ENCODE peak calls at places on chromosome 21, in six cellular contexts. B, M, X, C, G and U are unnamed samples.

GRCh38 chr21:35048706-35049617 is at the start of gene RUNX1:
- DNase-seq in C (peak; percentile 74), M (no peak), B (peak; percentile 78), G (peak; percentile 84), X (no peak), U (no peak)

GRCh38 chr21:27813750-27814149 is 846.9 kb upstream of the ADAMTS5 start:
- DNase-seq in C (no peak), M (peak; percentile 48), B (no peak), G (no peak), X (peak; percentile 26), U (no peak)

GRCh38 chr21:32483293-32483595 is 70.7 kb downstream of the EVA1C start:
- DNase-seq in G (no peak), M (no peak), X (no peak), C (no peak), B (no peak), U (no peak)

GRCh38 chr21:30478015-30478414 is 2.2 kb downstream of the KRTAP19-1 start:
- DNase-seq in B (no peak), G (no peak), X (no peak), C (no peak), M (no peak), U (no peak)

GRCh38 chr21:43645414-43645891 is 13.8 kb downstream of the HSF2BP start:
- DNase-seq in M (no peak), X (peak; percentile 44), G (peak; percentile 34), B (no peak), C (no peak), U (peak; percentile 81)

GRCh38 chr21:42537106-42537742 is 23.6 kb downstream of the SLC37A1 start:
- DNase-seq in B (no peak), X (no peak), M (no peak), C (no peak), G (no peak), U (peak; percentile 53)

GRCh38 chr21:42474043-42474831 is 21.8 kb downstream of the RSPH1 start:
- DNase-seq in M (no peak), C (no peak), B (no peak), X (peak; percentile 76), G (no peak), U (peak; percentile 39)

GRCh38 chr21:17441370-17441769 is 71.5 kb upstream of the CXADR start:
- DNase-seq in C (no peak), G (no peak), X (peak; percentile 56), B (no peak), M (no peak), U (no peak)

GRCh38 chr21:18499761-18500376 is 96.3 kb upstream of the TMPRSS15 start:
- DNase-seq in M (peak; percentile 52), B (no peak), C (peak; percentile 8), G (peak; percentile 0), X (peak; percentile 8), U (peak; percentile 52)

GRCh38 chr21:39564200-39564599 is 48.5 kb upstream of the B3GALT5 start:
- DNase-seq in C (no peak), M (no peak), X (no peak), G (no peak), B (no peak), U (no peak)

GRCh38 chr21:42233067-42233981 is 14.4 kb downstream of the ABCG1 start:
- DNase-seq in B (peak; percentile 71), M (no peak), G (peak; percentile 81), C (peak; percentile 55), X (peak; percentile 16), U (no peak)

GRCh38 chr21:36422279-36423098 is 37.3 kb downstream of the CHAF1B start:
- DNase-seq in M (peak; percentile 80), B (no peak), G (no peak), X (peak; percentile 62), C (no peak), U (peak; percentile 88)

GRCh38 chr21:26115346-26115745 is 55.2 kb downstream of the APP start:
- DNase-seq in C (no peak), B (no peak), M (no peak), X (peak; percentile 56), G (no peak), U (peak; percentile 50)

GRCh38 chr21:33578959-33579542 is 9.4 kb downstream of the DONSON start:
- DNase-seq in X (no peak), C (no peak), G (no peak), M (no peak), B (no peak), U (no peak)

GRCh38 chr21:41931041-41931451 is 22.8 kb downstream of the C2CD2 start:
- DNase-seq in B (no peak), G (no peak), X (no peak), C (no peak), M (no peak), U (no peak)

GRCh38 chr21:45363921-45364463 is 41.0 kb upstream of the COL18A1 start:
- DNase-seq in B (peak; percentile 42), G (no peak), M (no peak), X (peak; percentile 66), C (peak; percentile 5), U (peak; percentile 62)

GRCh38 chr21:46021978-46022544 is 40.5 kb downstream of the COL6A1 start:
- DNase-seq in B (no peak), X (no peak), M (no peak), G (no peak), C (no peak), U (no peak)

GRCh38 chr21:30102881-30103280 is 63.7 kb downstream of the CLDN17 start:
- DNase-seq in X (no peak), G (no peak), M (peak; percentile 46), B (no peak), C (no peak), U (no peak)

GRCh38 chr21:39051561-39051949 is 131.7 kb downstream of the PSMG1 start:
- DNase-seq in B (no peak), X (no peak), G (no peak), C (no peak), M (no peak), U (no peak)